ENCODE peak calls at places on chromosomes 6 and 20, in eight cellular contexts. L, M, R, W, I, N, B and D are unnamed samples.

GRCh38 chr6:116562614-116563013 is 8.7 kb upstream of the RWDD1 start:
- DNase-seq in R (no peak), N (no peak), B (no peak), M (no peak), I (no peak), W (no peak), L (no peak), D (no peak)

GRCh38 chr6:75563032-75563431 is 38.6 kb upstream of the SENP6 start:
- DNase-seq in B (no peak), R (peak; percentile 42), L (no peak), N (peak; percentile 47), I (peak; percentile 2), M (peak; percentile 12), W (no peak), D (no peak)

GRCh38 chr20:38057351-38057972 is 23.9 kb downstream of the RPRD1B start:
- DNase-seq in B (peak; percentile 89), R (peak; percentile 92), M (peak; percentile 66), W (peak; percentile 82), L (peak; percentile 94), I (peak; percentile 60), N (peak; percentile 67), D (no peak)

GRCh38 chr6:47057830-47058540 is 15.9 kb upstream of the ADGRF1 start:
- DNase-seq in I (no peak), M (no peak), N (no peak), B (no peak), W (no peak), R (no peak), L (no peak), D (peak; percentile 30)

GRCh38 chr6:170277893-170278742 is 12.8 kb downstream of the DLL1 start:
- DNase-seq in I (no peak), L (no peak), R (no peak), W (no peak), B (no peak), M (no peak), N (no peak), D (no peak)

GRCh38 chr6:133512410-133513016 is 271.4 kb downstream of the EYA4 start:
- DNase-seq in L (peak; percentile 71), R (peak; percentile 62), N (peak; percentile 67), M (no peak), W (peak; percentile 29), B (peak; percentile 64), I (no peak), D (no peak)

GRCh38 chr6:64520050-64520449 is 884.4 kb downstream of the PHF3 start:
- DNase-seq in B (no peak), L (no peak), N (peak; percentile 95), M (no peak), I (no peak), R (no peak), W (no peak), D (peak; percentile 26)

GRCh38 chr20:58497076-58497665 is 18.0 kb downstream of the APCDD1L start:
- DNase-seq in I (no peak), N (no peak), M (no peak), L (no peak), B (no peak), W (no peak), R (no peak), D (no peak)

GRCh38 chr6:35062676-35063574 is 78.2 kb downstream of the TCP11 start:
- DNase-seq in N (no peak), L (no peak), W (no peak), M (no peak), I (no peak), R (no peak), B (no peak), D (no peak)

DNA sequence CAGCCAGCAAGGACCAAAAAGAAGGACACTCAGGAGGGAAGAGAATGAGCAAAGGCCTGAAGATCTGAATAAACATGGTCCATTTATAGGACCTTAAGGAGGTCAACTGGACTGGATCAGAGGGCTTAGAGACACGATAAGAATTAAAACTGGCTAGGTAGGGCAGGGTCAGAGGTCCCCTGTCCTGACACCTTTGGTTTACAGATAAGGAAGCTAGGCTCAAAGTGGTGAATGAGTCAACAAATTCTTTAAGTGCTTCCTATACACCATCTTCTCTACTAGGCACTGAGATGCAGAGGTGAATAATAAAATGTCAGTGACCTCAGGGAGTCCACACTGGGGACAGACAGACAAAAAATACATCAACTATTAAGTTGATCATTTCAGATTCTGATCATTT is 70.3 kb downstream of the HIVEP2 start:
- DNase-seq in B (no peak), N (no peak), R (no peak), M (no peak), L (no peak), W (no peak), I (no peak), D (no peak)
- H3K4me3 ChIP-seq in B (no peak overlapping the region), N (no peak overlapping the region), R (no peak overlapping the region), M (no peak overlapping the region), L (no peak overlapping the region), W (no peak overlapping the region), I (no peak overlapping the region), D (no peak overlapping the region)

DNA sequence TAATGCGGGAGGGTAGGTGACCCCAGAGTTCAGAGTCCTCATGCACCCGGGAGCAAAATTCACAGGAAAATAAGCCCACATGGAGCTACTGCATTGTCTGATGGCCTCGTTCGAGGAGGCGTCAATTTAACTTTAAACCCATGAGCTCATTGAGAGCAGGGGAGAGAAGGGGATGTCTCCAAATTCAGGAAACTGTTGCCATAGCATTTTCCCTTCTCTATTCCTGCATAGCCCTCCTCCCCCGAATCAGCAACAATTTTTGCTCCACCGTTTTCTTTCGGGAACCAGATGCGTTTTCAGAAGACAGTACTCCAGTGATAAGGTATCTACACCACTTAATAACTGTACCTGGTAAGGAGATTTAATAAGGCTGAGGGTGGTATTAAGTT is 324 bp upstream of the LAMP5 start:
- DNase-seq in B (no peak), W (no peak), M (no peak), N (no peak), I (no peak), R (no peak), L (no peak), D (no peak)
- H3K27me3 ChIP-seq in B (peaks cover 94% of the 10 kb centered on the region), W (peaks cover 5% of the 10 kb centered on the region), M (no peaks in the 10 kb centered on the region), N (peaks cover 65% of the 10 kb centered on the region), I (no peaks in the 10 kb centered on the region), R (no peaks in the 10 kb centered on the region), L (no peaks in the 10 kb centered on the region), D (peaks cover 46% of the 10 kb centered on the region)

GRCh38 chr6:164275773-164276172 is 861.3 kb downstream of the QKI start:
- DNase-seq in B (no peak), N (no peak), L (no peak), W (no peak), R (no peak), I (no peak), M (no peak), D (no peak)

GRCh38 chr6:164274510-164274909 is 860.0 kb downstream of the QKI start:
- DNase-seq in N (no peak), M (no peak), R (no peak), I (no peak), B (no peak), W (no peak), L (no peak), D (no peak)

GRCh38 chr6:164276211-164276610 is 861.7 kb downstream of the QKI start:
- DNase-seq in B (no peak), I (no peak), L (no peak), N (no peak), W (no peak), M (no peak), R (no peak), D (no peak)

GRCh38 chr6:164273491-164273890 is 859.0 kb downstream of the QKI start:
- DNase-seq in L (no peak), W (no peak), I (no peak), R (no peak), B (no peak), N (no peak), M (no peak), D (no peak)
- H3K4me3 ChIP-seq in L (no peak overlapping the region), W (no peak overlapping the region), I (no peak overlapping the region), R (no peak overlapping the region), B (no peak overlapping the region), N (no peak overlapping the region), M (no peak overlapping the region), D (no peak overlapping the region)

DNA sequence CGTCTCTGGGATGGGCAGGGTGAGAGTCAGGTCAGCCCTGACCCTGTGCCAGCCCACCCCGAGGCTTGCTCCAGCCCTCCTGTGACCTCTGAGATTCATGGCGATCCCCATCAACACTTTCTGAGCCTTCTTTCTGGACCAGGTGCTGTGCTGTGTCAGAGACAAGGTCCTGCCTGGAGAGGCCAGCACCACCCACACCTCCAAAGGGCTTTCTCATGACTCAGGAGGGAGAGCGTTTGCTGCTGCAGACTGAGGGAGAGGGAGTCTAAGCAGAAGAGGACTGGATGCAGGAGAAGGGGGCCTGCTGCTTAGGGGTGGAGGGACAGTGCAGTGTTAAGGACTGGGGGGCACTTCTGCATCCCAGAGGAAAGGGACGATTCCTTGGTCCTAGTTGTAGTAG is 193.5 kb downstream of the LRFN2 start:
- DNase-seq in N (no peak), R (no peak), L (no peak), W (no peak), M (no peak), B (no peak), I (no peak), D (no peak)
- H3K27me3 ChIP-seq in N (no peaks in the 10 kb centered on the region), R (no peaks in the 10 kb centered on the region), L (no peaks in the 10 kb centered on the region), W (no peaks in the 10 kb centered on the region), M (no peaks in the 10 kb centered on the region), B (no peaks in the 10 kb centered on the region), I (no peaks in the 10 kb centered on the region), D (no peaks in the 10 kb centered on the region)

DNA sequence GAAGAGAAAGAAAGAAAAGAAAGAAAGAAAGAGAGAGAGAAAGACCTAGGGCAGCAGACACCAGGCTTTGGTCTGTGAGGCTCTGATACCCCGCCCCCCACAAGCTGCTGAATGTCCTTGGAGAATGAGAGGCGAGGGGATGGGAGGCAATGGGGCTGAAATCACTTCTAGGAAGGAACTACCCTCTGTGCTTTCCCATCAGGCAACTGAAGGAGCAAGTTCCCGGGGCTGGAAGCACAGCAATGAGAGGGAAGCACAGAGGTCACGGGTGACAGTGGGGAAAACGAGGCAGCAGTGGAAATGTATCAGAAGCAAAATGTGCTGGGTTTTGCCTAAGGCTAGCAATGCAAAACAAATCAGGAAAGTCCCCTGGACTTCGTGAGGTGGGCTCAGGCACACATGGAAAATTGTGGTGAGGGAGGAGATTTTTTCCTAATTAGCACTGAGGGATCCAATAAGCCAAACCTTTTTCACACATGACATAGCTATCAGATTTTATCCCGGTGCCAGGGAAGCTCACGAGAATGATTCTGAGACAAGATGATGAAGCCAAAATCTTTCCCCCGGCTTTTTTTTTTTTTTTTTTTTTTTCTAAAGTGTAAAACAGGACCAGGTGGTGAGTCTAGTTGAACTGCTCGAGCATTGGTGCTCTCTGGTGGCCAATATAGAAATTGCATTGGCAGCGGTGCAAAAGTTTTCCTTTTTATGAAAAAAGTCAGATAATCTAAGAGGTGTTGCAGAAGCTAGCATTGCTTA is 16.8 kb upstream of the ARFGEF2 start:
- DNase-seq in I (peak; percentile 55), R (peak; percentile 59), L (peak; percentile 74), N (peak; percentile 60), B (peak; percentile 53), W (peak; percentile 29), M (peak; percentile 64), D (peak; percentile 20)
- H3K4me3 ChIP-seq in I (no peak overlapping the region), R (peak overlapping the region; percentile 33), L (no peak overlapping the region), N (no peak overlapping the region), B (no peak overlapping the region), W (no peak overlapping the region), M (no peak overlapping the region), D (no peak overlapping the region)

DNA sequence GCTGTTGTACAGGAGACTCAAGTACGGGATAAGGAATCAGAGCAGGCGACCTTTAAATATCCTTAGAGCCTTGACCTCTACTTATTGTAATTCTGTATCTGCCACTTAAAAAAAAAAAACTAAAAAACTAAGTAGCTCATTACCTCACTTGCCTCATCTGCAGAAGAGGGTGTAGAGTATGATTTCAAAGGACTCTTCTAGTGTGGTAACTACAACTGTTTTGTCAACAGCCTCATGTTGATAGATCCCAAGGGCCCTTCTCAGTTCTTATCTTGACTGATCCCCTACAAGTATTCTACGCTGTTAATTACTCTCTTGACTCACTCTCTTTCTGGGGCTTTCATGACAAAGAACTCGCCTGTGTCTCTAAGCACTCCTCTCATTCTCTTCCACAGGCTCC is 16.7 kb upstream of the PDYN start:
- DNase-seq in M (no peak), L (no peak), B (no peak), N (no peak), W (no peak), I (no peak), R (no peak), D (no peak)
- H3K27me3 ChIP-seq in M (peaks cover 4% of the 10 kb centered on the region), L (no peaks in the 10 kb centered on the region), B (peaks cover 5% of the 10 kb centered on the region), N (peaks cover 2% of the 10 kb centered on the region), W (no peaks in the 10 kb centered on the region), I (no peaks in the 10 kb centered on the region), R (no peaks in the 10 kb centered on the region), D (no peaks in the 10 kb centered on the region)